ENCODE peak calls at places on chromosomes 5 and 9, in six cellular contexts. C is mesendoderm, V is neuronal stem cell, N is IMR-90, U is H1, K is mesenchymal stem cell. F is an unnamed sample.

GRCh38 chr9:101668466-101668865 is 70.0 kb downstream of the GRIN3A start:
- DNase-seq in K (no peak), U (no peak), N (no peak), C (no peak), V (no peak), F (no peak)

GRCh38 chr9:84357235-84357634 is 16.7 kb upstream of the SLC28A3 start:
- DNase-seq in N (no peak), V (no peak), K (peak; percentile 75), U (no peak), C (no peak), F (no peak)

GRCh38 chr5:41337724-41338123 is 124.4 kb upstream of the C6 start:
- DNase-seq in N (no peak), V (no peak), U (no peak), K (no peak), C (no peak), F (no peak)

GRCh38 chr9:125293134-125293533 is 31.5 kb downstream of the GAPVD1 start:
- DNase-seq in C (no peak), V (no peak), N (no peak), K (no peak), U (no peak), F (no peak)

GRCh38 chr9:13939129-13939528 is 374.8 kb downstream of the NFIB start:
- DNase-seq in C (no peak), U (no peak), N (peak; percentile 88), K (peak; percentile 65), V (no peak), F (no peak)

GRCh38 chr5:132901036-132901435 is 27.6 kb downstream of the LEAP2 start:
- DNase-seq in U (no peak), C (no peak), K (no peak), N (no peak), V (no peak), F (no peak)

GRCh38 chr5:136053336-136054121 is 24.7 kb downstream of the TGFBI start:
- DNase-seq in C (peak; percentile 89), N (peak; percentile 97), K (peak; percentile 96), U (no peak), V (no peak), F (no peak)

GRCh38 chr9:71909887-71910601 is 949 bp downstream of the ABHD17B start:
- DNase-seq in N (peak; percentile 20), C (peak; percentile 77), K (peak; percentile 65), U (no peak), V (peak; percentile 67), F (peak; percentile 56)

GRCh38 chr9:7118653-7119052 is 360.9 kb downstream of the KDM4C start:
- DNase-seq in U (no peak), N (no peak), C (peak; percentile 23), K (no peak), V (no peak), F (no peak)

GRCh38 chr9:21672762-21673161 is 129.7 kb upstream of the MTAP start:
- DNase-seq in V (no peak), N (peak; percentile 71), C (no peak), K (no peak), U (no peak), F (no peak)

GRCh38 chr9:130149654-130150286 is 22.4 kb upstream of the NCS1 start:
- DNase-seq in K (no peak), V (no peak), N (no peak), U (no peak), C (peak; percentile 45), F (no peak)

GRCh38 chr5:9544056-9544455 is 1.8 kb downstream of the SEMA5A start:
- DNase-seq in V (no peak), N (peak; percentile 22), U (no peak), K (no peak), C (no peak), F (no peak)

GRCh38 chr5:76526950-76527349 is 96.3 kb downstream of the F2RL2 start:
- DNase-seq in N (no peak), U (no peak), K (no peak), C (no peak), V (no peak), F (no peak)

GRCh38 chr5:76524101-76524835 is 98.9 kb downstream of the F2RL2 start:
- DNase-seq in U (no peak), C (no peak), V (no peak), N (no peak), K (no peak), F (no peak)

GRCh38 chr5:76527685-76528161 is 95.5 kb downstream of the F2RL2 start:
- DNase-seq in V (no peak), U (no peak), N (peak; percentile 17), K (no peak), C (peak; percentile 94), F (no peak)

GRCh38 chr5:76522103-76522942 is 100.9 kb downstream of the F2RL2 start:
- DNase-seq in C (no peak), N (no peak), K (no peak), V (no peak), U (no peak), F (no peak)

DNA sequence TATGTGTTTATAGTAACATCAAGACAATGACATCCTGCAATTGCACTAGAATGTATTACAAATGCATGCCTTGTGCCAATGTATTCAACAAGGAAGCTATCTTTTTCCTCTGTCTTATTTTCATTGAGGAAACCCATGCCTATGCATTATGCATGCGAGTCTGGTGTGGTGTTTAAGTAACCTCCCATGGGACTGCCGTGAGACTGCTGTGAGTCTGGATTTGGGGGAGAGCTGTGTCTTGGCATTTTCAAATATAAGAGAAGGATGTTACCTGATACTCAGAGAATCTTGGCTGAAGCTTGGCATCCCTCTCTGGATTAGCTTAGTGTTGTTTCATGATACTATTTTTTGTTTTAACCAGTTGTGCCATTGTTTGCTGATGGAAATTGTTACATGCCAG is 98.3 kb downstream of the F2RL2 start:
- DNase-seq in U (no peak), C (no peak), V (no peak), N (no peak), K (no peak), F (no peak)
- H2BK15ac ChIP-seq in U (no peak overlapping the region), C (no peak overlapping the region), V (no peak overlapping the region), N (no peak overlapping the region), K (no peak overlapping the region), F (no peak overlapping the region)

DNA sequence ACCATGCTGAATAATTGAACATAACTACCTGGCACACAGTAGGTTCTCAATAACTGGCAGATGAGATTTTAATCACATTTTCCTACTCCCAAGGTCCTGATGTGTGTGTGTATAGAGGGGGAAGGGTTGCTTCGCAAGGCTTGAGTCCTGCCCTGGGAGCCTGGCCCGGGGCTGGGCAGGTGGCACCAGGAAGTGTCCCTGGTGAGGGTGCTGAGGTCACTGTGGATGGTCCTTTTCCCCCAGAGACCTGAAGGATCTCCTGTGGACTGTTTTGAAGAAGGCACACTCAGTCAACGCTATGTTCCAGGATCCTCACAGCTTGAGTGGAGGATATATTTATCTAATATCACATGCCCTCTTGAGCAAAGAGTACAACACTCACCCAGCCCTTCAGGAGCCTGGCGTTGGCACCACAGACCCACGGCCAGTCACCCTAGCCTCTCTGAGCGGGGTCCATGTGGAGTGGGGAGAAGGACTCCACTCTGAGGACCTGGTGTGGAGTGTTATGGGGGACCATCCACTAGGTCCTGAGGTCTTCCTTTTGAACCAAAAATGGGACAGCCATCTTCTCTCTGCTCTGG is 177.8 kb downstream of the GABBR2 start:
- DNase-seq in C (no peak), V (no peak), K (no peak), N (no peak), U (no peak), F (no peak)
- H2BK15ac ChIP-seq in C (no peak overlapping the region), V (no peak overlapping the region), K (no peak overlapping the region), N (no peak overlapping the region), U (no peak overlapping the region), F (no peak overlapping the region)

DNA sequence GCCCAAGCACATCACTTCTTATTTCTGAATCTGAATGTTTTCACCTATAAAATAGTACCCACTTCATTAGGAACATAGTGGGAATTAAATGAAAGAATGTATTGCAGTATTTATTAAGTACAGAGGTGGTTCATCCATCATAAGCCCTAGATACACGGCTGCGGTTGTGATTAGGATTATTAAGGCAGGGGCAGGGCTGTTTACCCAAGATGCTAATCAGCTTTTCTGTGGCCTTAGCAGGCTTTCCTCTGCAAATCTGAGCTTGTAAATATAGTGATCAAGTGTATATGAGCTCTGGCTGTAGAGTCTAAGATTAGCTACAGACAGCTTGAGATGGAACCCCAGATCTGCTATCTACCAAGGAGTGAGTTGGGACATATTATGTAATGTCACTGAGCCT is 124.1 kb upstream of the ADRA1B start:
- DNase-seq in V (no peak), N (no peak), C (no peak), K (no peak), U (no peak), F (no peak)
- H2BK15ac ChIP-seq in V (no peak overlapping the region), N (no peak overlapping the region), C (no peak overlapping the region), K (no peak overlapping the region), U (no peak overlapping the region), F (no peak overlapping the region)

GRCh38 chr5:45252991-45253390 is 443.2 kb downstream of the HCN1 start:
- DNase-seq in K (peak; percentile 1), U (no peak), N (no peak), V (peak; percentile 65), C (no peak), F (no peak)
- H2BK15ac ChIP-seq in K (no peak overlapping the region), U (no peak overlapping the region), N (no peak overlapping the region), V (no peak overlapping the region), C (no peak overlapping the region), F (no peak overlapping the region)